ENCODE peak calls at places on chromosomes 5 and 9, in four cellular contexts. X, L, C and G are unnamed samples.

GRCh38 chr5:135327429-135328127 is 71.5 kb downstream of the MACROH2A1 start:
- DNase-seq in X (no peak), L (no peak), C (no peak), G (no peak)

GRCh38 chr9:92295827-92296258 is 2.3 kb upstream of the IARS1 start:
- DNase-seq in X (no peak), L (no peak), C (peak), G (no peak)

GRCh38 chr9:33619666-33620404 is 95.8 kb downstream of the ANKRD18B start:
- DNase-seq in X (no peak), L (no peak), C (peak), G (peak)

GRCh38 chr5:88269222-88269771 is 652 bp upstream of the TMEM161B start:
- DNase-seq in X (no peak), L (peak), C (peak), G (peak)

GRCh38 chr5:92945630-92946097 is 635.4 kb downstream of the NR2F1-AS1 start:
- DNase-seq in X (no peak), L (no peak), C (no peak), G (peak)

GRCh38 chr9:74610523-74611061 is 113.5 kb downstream of the RORB start:
- DNase-seq in X (no peak), L (no peak), C (no peak), G (no peak)

GRCh38 chr5:154712518-154713437 is 42.4 kb upstream of the LARP1 start:
- DNase-seq in X (peak), L (no peak), C (no peak), G (no peak)

GRCh38 chr5:132474881-132475511 is 15.6 kb downstream of the IRF1 start:
- DNase-seq in X (no peak), L (no peak), C (no peak), G (no peak)

GRCh38 chr5:171484460-171484899 is 65.0 kb downstream of the FGF18 start:
- DNase-seq in X (peak), L (no peak), C (peak), G (no peak)

GRCh38 chr5:121870489-121870888 is 18.8 kb downstream of the FTMT start:
- DNase-seq in X (no peak), L (no peak), C (peak), G (no peak)

GRCh38 chr5:55446690-55447351 is 87.9 kb downstream of the PLPP1 start:
- DNase-seq in X (no peak), L (no peak), C (no peak), G (no peak)

GRCh38 chr9:133023117-133023890 is 7.5 kb upstream of the GTF3C5 start:
- DNase-seq in X (peak), L (peak), C (no peak), G (no peak)

GRCh38 chr9:129058965-129059795 is 21.7 kb upstream of the DOLPP1 start:
- DNase-seq in X (no peak), L (no peak), C (no peak), G (peak)
- TF ChIP-seq HDAC6 in X (no peak), L (no peak), C (no peak), G (no peak)

GRCh38 chr5:149745-150450 is 41.4 kb upstream of the LRRC14B start:
- DNase-seq in X (no peak), L (no peak), C (no peak), G (no peak)
- TF ChIP-seq HDAC6 in X (no peak), L (no peak), C (no peak), G (no peak)

GRCh38 chr5:177369050-177369912 is 11.6 kb downstream of the RGS14 start:
- DNase-seq in X (peak), L (no peak), C (peak), G (no peak)

GRCh38 chr5:177371120-177371537 is 13.1 kb upstream of the SLC34A1 start:
- DNase-seq in X (no peak), L (no peak), C (no peak), G (no peak)

GRCh38 chr5:177371705-177372533 is 12.3 kb upstream of the SLC34A1 start:
- DNase-seq in X (no peak), L (no peak), C (no peak), G (no peak)

GRCh38 chr5:177369913-177370487 is 12.3 kb downstream of the RGS14 start:
- DNase-seq in X (no peak), L (no peak), C (no peak), G (no peak)

GRCh38 chr5:177370488-177371119 is 12.9 kb downstream of the RGS14 start:
- DNase-seq in X (peak), L (no peak), C (peak), G (peak)
- TF ChIP-seq HDAC6 in X (no peak), L (no peak), C (no peak), G (no peak)

DNA sequence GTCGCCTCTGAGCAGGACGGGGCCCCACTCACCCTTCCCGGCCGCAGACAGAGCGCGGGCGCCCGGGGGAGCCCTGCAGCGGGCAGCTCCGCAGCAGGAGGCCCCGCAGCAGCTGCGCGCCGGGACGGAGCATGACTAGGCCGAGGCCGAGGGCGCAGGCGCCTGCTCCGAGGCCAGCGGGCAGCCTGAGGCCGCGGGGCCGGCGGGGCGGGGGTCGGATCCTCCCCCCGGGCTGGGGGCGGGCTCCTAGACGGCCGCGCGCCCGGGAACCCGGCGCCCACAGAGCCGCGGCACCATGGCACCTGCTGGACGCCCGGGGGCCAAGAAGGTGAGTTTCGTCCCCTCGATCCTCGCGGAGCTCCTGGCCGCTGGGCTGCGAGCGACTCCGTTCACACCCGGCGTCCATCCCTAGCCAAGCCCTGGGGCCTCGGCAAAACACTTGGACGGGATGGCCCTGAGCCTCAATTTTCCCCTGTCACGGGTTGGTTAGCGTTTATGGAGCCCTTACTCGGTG is at the start of the genes BHMT2 and DMGDH:
- DNase-seq in X (no peak), L (no peak), C (no peak), G (peak)
- TF ChIP-seq HDAC6 in X (no peak), L (no peak), C (no peak), G (no peak)

GRCh38 chr5:140796718-140797095 is 2.1 kb downstream of the PCDHA2 start:
- DNase-seq in X (no peak), L (no peak), C (no peak), G (no peak)

GRCh38 chr5:140791111-140791510 is 3.5 kb upstream of the PCDHA2 start:
- DNase-seq in X (no peak), L (no peak), C (no peak), G (no peak)

GRCh38 chr5:140795259-140795641 is 598 bp downstream of the PCDHA2 start:
- DNase-seq in X (no peak), L (no peak), C (peak), G (no peak)

GRCh38 chr5:140794594-140795258 is at the start of gene PCDHA2:
- DNase-seq in X (peak), L (no peak), C (peak), G (no peak)
- TF ChIP-seq HDAC6 in X (no peak), L (no peak), C (no peak), G (no peak)

DNA sequence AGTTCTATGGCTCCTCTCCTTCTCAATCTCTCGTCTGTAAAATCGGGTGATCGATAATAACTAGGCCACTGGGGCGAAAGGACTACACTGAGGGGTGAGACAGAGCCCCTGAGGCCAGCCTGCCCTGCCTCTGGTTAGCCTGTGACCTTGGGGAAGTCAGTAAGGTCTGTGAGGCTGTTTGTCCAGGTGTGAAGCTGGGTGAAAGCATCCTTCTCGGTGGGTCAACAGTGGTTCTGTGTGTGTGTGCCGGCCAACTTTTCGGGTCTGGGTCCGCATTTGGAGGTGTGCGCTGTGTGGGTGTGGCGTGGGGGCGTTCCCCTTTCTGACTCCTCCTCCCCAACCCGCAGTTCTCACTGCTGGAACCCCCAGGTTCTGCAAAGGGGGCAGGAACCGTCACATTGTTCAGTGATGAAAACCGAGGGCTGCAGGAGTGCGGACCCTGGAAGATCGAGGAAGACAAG is 5.0 kb upstream of the RNF44 start:
- DNase-seq in X (no peak), L (no peak), C (peak), G (no peak)
- TF ChIP-seq HDAC6 in X (no peak), L (no peak), C (no peak), G (no peak)